ENCODE peak calls at places on chromosomes 16 and 17, in eight cellular contexts. One of them, this sample, is unnamed.

GRCh38 chr17:82407255-82407654 is 10.9 kb upstream of the HEXD start:
- DNase-seq in psoas muscle: peak; percentile 85
- DNase-seq in fibroblast of lung: no peak
- DNase-seq in progenitor cell of endocrine pancreas: no peak
- DNase-seq in Calu3: no peak
- DNase-seq in lower leg skin: no peak
- DNase-seq in AG04450: no peak
- DNase-seq in endothelial cell of umbilical vein: no peak
- DNase-seq in this sample: no peak

GRCh38 chr16:85612191-85612800 is 826 bp upstream of the GSE1 start:
- DNase-seq in lower leg skin: peak; percentile 72
- DNase-seq in endothelial cell of umbilical vein: no peak
- DNase-seq in progenitor cell of endocrine pancreas: no peak
- DNase-seq in Calu3: peak; percentile 89
- DNase-seq in AG04450: peak; percentile 61
- DNase-seq in fibroblast of lung: peak; percentile 85
- DNase-seq in psoas muscle: peak; percentile 91
- DNase-seq in this sample: no peak

GRCh38 chr16:8831450-8832382 is 34.1 kb downstream of the PMM2 start:
- DNase-seq in psoas muscle: no peak
- DNase-seq in progenitor cell of endocrine pancreas: no peak
- DNase-seq in endothelial cell of umbilical vein: no peak
- DNase-seq in AG04450: no peak
- DNase-seq in lower leg skin: no peak
- DNase-seq in fibroblast of lung: no peak
- DNase-seq in Calu3: no peak
- DNase-seq in this sample: no peak

GRCh38 chr16:83552930-83553329 is 254.8 kb upstream of the HSBP1 start:
- DNase-seq in psoas muscle: no peak
- DNase-seq in fibroblast of lung: no peak
- DNase-seq in lower leg skin: no peak
- DNase-seq in endothelial cell of umbilical vein: no peak
- DNase-seq in progenitor cell of endocrine pancreas: no peak
- DNase-seq in Calu3: no peak
- DNase-seq in AG04450: no peak
- DNase-seq in this sample: no peak

GRCh38 chr17:59175076-59175475 is 19.5 kb downstream of the PRR11 start:
- DNase-seq in endothelial cell of umbilical vein: no peak
- DNase-seq in lower leg skin: no peak
- DNase-seq in fibroblast of lung: no peak
- DNase-seq in progenitor cell of endocrine pancreas: no peak
- DNase-seq in Calu3: no peak
- DNase-seq in psoas muscle: no peak
- DNase-seq in AG04450: no peak
- DNase-seq in this sample: no peak

GRCh38 chr17:37701424-37702020 is 43.3 kb downstream of the HNF1B start:
- DNase-seq in Calu3: peak; percentile 93
- DNase-seq in endothelial cell of umbilical vein: peak; percentile 27
- DNase-seq in fibroblast of lung: peak; percentile 11
- DNase-seq in AG04450: no peak
- DNase-seq in lower leg skin: no peak
- DNase-seq in psoas muscle: no peak
- DNase-seq in progenitor cell of endocrine pancreas: no peak
- DNase-seq in this sample: no peak

GRCh38 chr16:17304814-17305169 is 166.0 kb downstream of the XYLT1 start:
- DNase-seq in Calu3: no peak
- DNase-seq in psoas muscle: no peak
- DNase-seq in fibroblast of lung: peak; percentile 52
- DNase-seq in lower leg skin: no peak
- DNase-seq in endothelial cell of umbilical vein: no peak
- DNase-seq in AG04450: no peak
- DNase-seq in progenitor cell of endocrine pancreas: no peak
- DNase-seq in this sample: no peak

GRCh38 chr17:28760561-28760960 is 16.8 kb downstream of the TRAF4 start:
- DNase-seq in lower leg skin: no peak
- DNase-seq in fibroblast of lung: no peak
- DNase-seq in endothelial cell of umbilical vein: no peak
- DNase-seq in Calu3: no peak
- DNase-seq in psoas muscle: no peak
- DNase-seq in AG04450: no peak
- DNase-seq in progenitor cell of endocrine pancreas: no peak
- DNase-seq in this sample: no peak

GRCh38 chr17:77404812-77405581 is 264.2 kb downstream of the SEC14L1 start:
- DNase-seq in AG04450: no peak
- DNase-seq in lower leg skin: no peak
- DNase-seq in Calu3: peak; percentile 48
- DNase-seq in endothelial cell of umbilical vein: peak; percentile 82
- DNase-seq in fibroblast of lung: peak; percentile 58
- DNase-seq in psoas muscle: peak; percentile 77
- DNase-seq in progenitor cell of endocrine pancreas: no peak
- DNase-seq in this sample: no peak

GRCh38 chr17:7462474-7463367 is 16.7 kb downstream of the ZBTB4 start:
- DNase-seq in progenitor cell of endocrine pancreas: no peak
- DNase-seq in fibroblast of lung: no peak
- DNase-seq in psoas muscle: no peak
- DNase-seq in endothelial cell of umbilical vein: no peak
- DNase-seq in lower leg skin: no peak
- DNase-seq in AG04450: no peak
- DNase-seq in Calu3: no peak
- DNase-seq in this sample: no peak

GRCh38 chr16:88610080-88610479 is 28.3 kb upstream of the IL17C start:
- DNase-seq in psoas muscle: no peak
- DNase-seq in AG04450: no peak
- DNase-seq in lower leg skin: no peak
- DNase-seq in endothelial cell of umbilical vein: no peak
- DNase-seq in fibroblast of lung: no peak
- DNase-seq in Calu3: no peak
- DNase-seq in progenitor cell of endocrine pancreas: no peak
- DNase-seq in this sample: no peak

GRCh38 chr16:88613293-88613692 is 25.1 kb upstream of the IL17C start:
- DNase-seq in endothelial cell of umbilical vein: no peak
- DNase-seq in progenitor cell of endocrine pancreas: no peak
- DNase-seq in Calu3: no peak
- DNase-seq in fibroblast of lung: no peak
- DNase-seq in psoas muscle: no peak
- DNase-seq in lower leg skin: no peak
- DNase-seq in AG04450: no peak
- DNase-seq in this sample: no peak

GRCh38 chr16:88608076-88608475 is 30.3 kb upstream of the IL17C start:
- DNase-seq in AG04450: no peak
- DNase-seq in progenitor cell of endocrine pancreas: no peak
- DNase-seq in endothelial cell of umbilical vein: no peak
- DNase-seq in psoas muscle: peak; percentile 1
- DNase-seq in Calu3: no peak
- DNase-seq in lower leg skin: no peak
- DNase-seq in fibroblast of lung: no peak
- DNase-seq in this sample: no peak

GRCh38 chr16:88613911-88614817 is 24.2 kb upstream of the IL17C start:
- DNase-seq in AG04450: no peak
- DNase-seq in progenitor cell of endocrine pancreas: no peak
- DNase-seq in Calu3: no peak
- DNase-seq in lower leg skin: no peak
- DNase-seq in psoas muscle: no peak
- DNase-seq in fibroblast of lung: no peak
- DNase-seq in endothelial cell of umbilical vein: no peak
- DNase-seq in this sample: no peak

DNA sequence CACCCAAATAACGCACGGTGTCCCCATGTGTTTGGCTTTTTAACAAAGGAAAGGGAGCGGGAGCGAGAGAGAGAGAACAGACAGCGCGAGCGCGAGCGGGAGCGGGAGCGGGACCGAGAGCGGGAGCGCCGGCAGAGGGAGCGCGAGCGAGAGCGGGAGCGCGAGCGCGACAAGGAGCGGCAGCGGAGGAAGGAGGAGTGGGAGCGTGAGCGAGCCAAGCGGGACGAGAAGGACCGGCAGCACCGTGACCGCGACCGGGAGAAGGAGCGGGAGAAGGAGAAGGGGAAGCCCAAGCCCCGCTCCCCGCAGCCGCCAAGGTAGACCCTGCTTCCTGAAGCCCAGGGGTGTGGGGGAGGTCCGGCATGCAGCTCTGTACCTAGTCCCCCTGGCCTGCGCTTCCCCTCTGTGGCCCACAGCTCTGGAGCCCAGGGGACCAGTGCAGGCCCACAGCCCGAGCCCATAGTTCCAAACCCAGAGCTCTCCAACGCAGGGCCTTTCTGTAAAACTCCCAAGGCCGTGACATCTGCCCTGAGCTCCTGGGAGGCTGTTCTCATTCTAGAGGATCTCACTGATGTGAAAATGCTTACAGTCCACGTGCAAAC is 27.1 kb upstream of the IL17C start:
- DNase-seq in Calu3: no peak
- DNase-seq in progenitor cell of endocrine pancreas: no peak
- DNase-seq in psoas muscle: no peak
- DNase-seq in AG04450: no peak
- DNase-seq in lower leg skin: no peak
- DNase-seq in fibroblast of lung: no peak
- DNase-seq in endothelial cell of umbilical vein: no peak
- DNase-seq in this sample: no peak
- TF ChIP-seq CTCF in Calu3: no peak
- TF ChIP-seq CTCF in progenitor cell of endocrine pancreas: peak; percentile 24
- TF ChIP-seq CTCF in psoas muscle: no peak
- TF ChIP-seq CTCF in AG04450: no peak
- TF ChIP-seq CTCF in lower leg skin: no peak
- TF ChIP-seq CTCF in fibroblast of lung: no peak
- TF ChIP-seq CTCF in endothelial cell of umbilical vein: no peak
- TF ChIP-seq CTCF in this sample: no peak

DNA sequence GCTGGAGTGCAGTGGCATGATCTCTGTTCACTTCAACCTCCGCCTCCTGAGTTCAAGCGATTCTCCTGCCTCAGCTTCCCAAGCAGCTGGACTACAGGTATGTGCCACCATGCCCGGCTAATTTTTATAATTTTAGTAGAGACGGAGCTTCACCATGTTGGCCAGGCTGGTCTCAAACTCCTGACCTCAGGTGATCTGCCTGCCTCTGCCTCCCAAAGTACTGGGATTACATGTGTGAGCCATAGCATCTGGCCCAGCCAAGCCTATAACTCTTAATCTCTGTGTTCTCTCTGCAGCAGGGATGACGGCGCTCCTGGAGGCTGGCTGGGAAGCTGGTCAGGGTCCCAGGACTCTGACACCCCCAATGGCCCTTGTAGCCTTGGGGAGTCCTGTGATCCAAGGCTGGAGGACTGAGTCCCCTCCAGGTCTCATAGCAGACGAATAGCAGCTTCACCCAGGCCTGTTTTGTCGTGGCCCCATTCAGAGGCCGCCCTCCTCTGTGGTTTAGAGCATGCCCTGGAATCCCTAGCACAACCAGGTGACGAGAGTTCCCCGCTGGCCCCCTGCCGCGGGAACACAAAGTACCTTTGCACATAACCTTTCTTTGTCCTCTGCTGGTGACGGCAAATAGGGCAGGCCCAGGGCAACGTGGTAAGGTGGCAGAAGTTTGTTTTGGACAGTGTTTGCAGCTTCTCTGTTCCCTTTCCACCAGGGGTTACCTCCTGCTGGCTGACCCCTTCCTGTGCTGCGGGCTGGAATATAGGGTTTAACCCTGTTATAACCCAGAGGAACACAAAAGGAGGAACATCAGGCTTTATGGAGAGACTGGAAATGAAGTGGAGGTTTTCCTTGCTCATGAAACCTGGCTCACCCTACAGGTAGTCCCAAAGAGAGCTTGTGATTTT is 43.0 kb upstream of the TOB1 start:
- DNase-seq in lower leg skin: peak; percentile 71
- DNase-seq in endothelial cell of umbilical vein: peak; percentile 26
- DNase-seq in fibroblast of lung: no peak
- DNase-seq in AG04450: no peak
- DNase-seq in psoas muscle: peak; percentile 72
- DNase-seq in progenitor cell of endocrine pancreas: peak; percentile 28
- DNase-seq in Calu3: peak; percentile 81
- DNase-seq in this sample: no peak
- TF ChIP-seq CTCF in lower leg skin: no peak
- TF ChIP-seq CTCF in endothelial cell of umbilical vein: no peak
- TF ChIP-seq CTCF in fibroblast of lung: no peak
- TF ChIP-seq CTCF in AG04450: no peak
- TF ChIP-seq CTCF in psoas muscle: no peak
- TF ChIP-seq CTCF in progenitor cell of endocrine pancreas: peak; percentile 45
- TF ChIP-seq CTCF in Calu3: peak; percentile 22
- TF ChIP-seq CTCF in this sample: no peak

DNA sequence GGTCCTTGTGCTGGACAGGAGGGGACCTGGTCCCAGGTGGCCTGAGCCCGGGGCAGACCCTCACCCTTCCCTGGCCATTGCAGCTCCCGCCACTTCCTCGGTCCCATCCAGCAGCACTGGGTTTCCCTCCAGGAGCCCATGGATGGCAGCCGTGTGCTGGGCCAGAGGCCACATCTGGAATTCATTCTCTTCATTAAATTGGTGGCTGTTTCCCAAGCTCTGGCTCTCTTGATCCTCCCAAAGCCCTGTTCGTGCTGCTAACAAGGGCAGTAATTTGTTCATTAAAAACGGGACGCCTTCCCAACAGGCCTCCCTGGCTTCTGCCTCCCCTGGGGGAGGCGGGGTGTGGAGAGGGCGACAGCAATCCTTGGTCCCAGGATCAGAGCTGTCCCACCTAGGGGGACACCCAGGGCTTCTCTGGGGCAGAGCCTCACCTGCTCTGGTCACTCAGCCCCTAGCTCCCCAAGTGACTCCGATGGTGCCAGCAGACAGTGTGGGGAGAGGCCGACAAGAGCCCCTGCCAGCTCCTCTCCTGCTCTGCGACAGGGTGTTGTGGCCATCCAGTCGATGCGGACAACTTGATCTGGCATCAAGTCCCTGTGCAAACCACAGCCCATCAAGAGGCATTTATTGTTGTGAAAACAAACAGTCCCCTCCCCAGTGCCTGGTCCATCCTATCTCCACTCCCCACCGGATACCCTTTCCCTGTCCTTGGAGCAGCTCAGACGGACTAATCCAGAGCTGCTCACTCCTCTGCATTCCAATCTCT is 44.0 kb downstream of the SDK2 start:
- DNase-seq in progenitor cell of endocrine pancreas: no peak
- DNase-seq in AG04450: no peak
- DNase-seq in endothelial cell of umbilical vein: no peak
- DNase-seq in lower leg skin: no peak
- DNase-seq in psoas muscle: no peak
- DNase-seq in Calu3: no peak
- DNase-seq in fibroblast of lung: no peak
- DNase-seq in this sample: no peak
- TF ChIP-seq CTCF in progenitor cell of endocrine pancreas: no peak
- TF ChIP-seq CTCF in AG04450: no peak
- TF ChIP-seq CTCF in endothelial cell of umbilical vein: no peak
- TF ChIP-seq CTCF in lower leg skin: no peak
- TF ChIP-seq CTCF in psoas muscle: no peak
- TF ChIP-seq CTCF in Calu3: no peak
- TF ChIP-seq CTCF in fibroblast of lung: no peak
- TF ChIP-seq CTCF in this sample: no peak

DNA sequence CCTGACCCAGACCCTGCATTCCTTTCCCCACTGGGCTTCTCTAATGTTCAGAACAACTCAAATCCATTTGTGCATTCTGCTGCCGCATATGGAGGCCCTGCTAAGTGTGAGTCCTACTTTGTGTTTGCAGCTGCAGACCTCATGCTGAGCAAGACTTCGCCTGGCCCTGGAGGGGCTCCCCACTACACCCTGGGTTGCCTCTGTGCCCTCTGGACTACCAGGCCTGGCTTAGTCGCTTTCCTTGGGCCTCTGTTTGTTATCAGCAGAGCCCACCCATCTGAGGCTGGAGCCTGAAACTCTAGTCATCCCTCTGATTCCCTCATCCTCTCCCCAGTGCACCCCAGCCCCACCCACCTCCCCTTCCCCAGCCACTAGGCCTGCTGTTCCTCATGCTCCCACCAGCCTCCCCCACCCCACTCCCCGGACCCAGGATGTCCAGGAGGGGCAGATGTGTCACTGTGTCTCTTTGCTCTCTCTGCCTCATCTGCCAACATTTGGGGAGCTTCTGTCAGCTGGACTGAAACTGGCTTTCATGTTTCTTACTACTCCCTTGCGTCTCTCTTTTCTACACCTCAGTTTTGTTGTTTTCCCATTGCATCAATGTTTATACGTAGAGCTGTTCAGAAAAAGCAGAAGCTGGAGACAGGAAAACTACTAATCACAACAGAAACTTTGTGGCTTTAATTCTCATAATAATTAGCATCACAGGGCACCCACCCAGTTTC is 17.8 kb upstream of the CD300E start:
- DNase-seq in lower leg skin: no peak
- DNase-seq in progenitor cell of endocrine pancreas: no peak
- DNase-seq in endothelial cell of umbilical vein: no peak
- DNase-seq in AG04450: no peak
- DNase-seq in fibroblast of lung: no peak
- DNase-seq in psoas muscle: no peak
- DNase-seq in Calu3: no peak
- DNase-seq in this sample: no peak
- TF ChIP-seq CTCF in lower leg skin: no peak
- TF ChIP-seq CTCF in progenitor cell of endocrine pancreas: no peak
- TF ChIP-seq CTCF in endothelial cell of umbilical vein: no peak
- TF ChIP-seq CTCF in AG04450: no peak
- TF ChIP-seq CTCF in fibroblast of lung: no peak
- TF ChIP-seq CTCF in psoas muscle: no peak
- TF ChIP-seq CTCF in Calu3: no peak
- TF ChIP-seq CTCF in this sample: no peak

This sample was measured in omental fat pad.